ENCODE peak calls at places on chromosomes 12 and 14, in four cellular contexts. E, Q, A and J are unnamed samples.

GRCh38 chr14:76201162-76201561 is 49.4 kb downstream of the GPATCH2L start:
- DNase-seq in Q (peak; percentile 94), A (peak; percentile 6), E (peak; percentile 21), J (no peak)

GRCh38 chr12:63098851-63099250 is 52.1 kb downstream of the AVPR1A start:
- DNase-seq in A (no peak), Q (no peak), E (no peak), J (peak; percentile 28)

GRCh38 chr14:47917344-47917954 is 242.0 kb upstream of the MDGA2 start:
- DNase-seq in E (no peak), Q (peak; percentile 10), A (no peak), J (no peak)

GRCh38 chr12:107207931-107208515 is 114.7 kb upstream of the CRY1 start:
- DNase-seq in A (peak; percentile 2), Q (no peak), E (no peak), J (no peak)

GRCh38 chr14:70190156-70190555 is 1.4 kb upstream of the SLC8A3 start:
- DNase-seq in A (no peak), E (no peak), Q (no peak), J (no peak)

GRCh38 chr12:108967869-108968540 is 52.9 kb downstream of the SVOP start:
- DNase-seq in Q (peak; percentile 9), A (no peak), E (no peak), J (no peak)

GRCh38 chr12:45543887-45544286 is 185.6 kb upstream of the ARID2 start:
- DNase-seq in E (peak; percentile 60), Q (peak; percentile 87), A (peak; percentile 18), J (peak; percentile 56)

GRCh38 chr12:95996034-95996658 is at the start of gene HAL:
- DNase-seq in Q (no peak), E (no peak), A (no peak), J (no peak)